ENCODE peak calls at places on chromosomes 6 and 20, in seven cellular contexts. O is globus pallidus; W is NCI-H1417 treated with DMSO at 0.1 percent for 48 hours; D is AG04450; L is activated T-helper 1 cell treated with anti-CD3 and anti-CD28 coated beads, Interleukin-12 subunit alpha, Interleukin-12 subunit beta, Interleukin-2, Interleukin-4 antibody, amounts not matched to agents 30 ng/mL and 10 ng/mL and 1 ng/mL, durations not matched to agents 14 hours and 24 hours and 36 hours; U is A549; Q is fibroblast of lung. C is an unnamed sample.

GRCh38 chr20:50546729-50547314 is 36.6 kb downstream of the PTPN1 start:
- DNase-seq in O (peak), W (no peak), D (no peak), L (no peak), U (no peak), Q (no peak), C (no peak)

GRCh38 chr6:1787894-1788293 is 178.2 kb downstream of the FOXC1 start:
- DNase-seq in O (no peak), W (no peak), D (no peak), L (no peak), U (no peak), Q (peak), C (no peak)

GRCh38 chr20:14134004-14134403 is 138.7 kb downstream of the MACROD2 start:
- DNase-seq in O (no peak), W (no peak), D (no peak), L (no peak), U (no peak), Q (no peak), C (no peak)

GRCh38 chr6:109202409-109203264 is 107.3 kb downstream of the CEP57L1 start:
- DNase-seq in O (no peak), W (no peak), D (no peak), L (no peak), U (no peak), Q (no peak), C (no peak)

GRCh38 chr20:50577175-50578018 is 67.2 kb downstream of the PTPN1 start:
- DNase-seq in O (no peak), W (no peak), D (no peak), L (no peak), U (no peak), Q (no peak), C (peak)

GRCh38 chr20:43925215-43925614 is 10.6 kb downstream of the TOX2 start:
- DNase-seq in O (no peak), W (no peak), D (no peak), L (no peak), U (no peak), Q (no peak), C (no peak)

GRCh38 chr20:43323592-43323991 is 133.9 kb upstream of the PTPRT start:
- DNase-seq in O (no peak), W (no peak), D (no peak), L (no peak), U (no peak), Q (no peak), C (no peak)

GRCh38 chr20:4026093-4026601 is 10.8 kb upstream of the RNF24 start:
- DNase-seq in O (no peak), W (no peak), D (peak), L (no peak), U (peak), Q (peak), C (no peak)

GRCh38 chr6:159646136-159646535 is 46.9 kb downstream of the SOD2 start:
- DNase-seq in O (no peak), W (no peak), D (no peak), L (no peak), U (no peak), Q (no peak), C (no peak)

GRCh38 chr20:35005463-35005961 is 49.8 kb downstream of the MYH7B start:
- DNase-seq in O (no peak), W (no peak), D (no peak), L (no peak), U (no peak), Q (no peak), C (no peak)

GRCh38 chr6:84521419-84522001 is 242.9 kb downstream of the TBX18 start:
- DNase-seq in O (no peak), W (no peak), D (no peak), L (no peak), U (no peak), Q (peak), C (no peak)

GRCh38 chr20:59365611-59366284 is 65.3 kb downstream of the EDN3 start:
- DNase-seq in O (no peak), W (peak), D (no peak), L (no peak), U (no peak), Q (no peak), C (no peak)

GRCh38 chr20:36572701-36573102 is 695 bp upstream of the TGIF2 start:
- DNase-seq in O (no peak), W (no peak), D (no peak), L (peak), U (no peak), Q (peak), C (no peak)

GRCh38 chr6:112691289-112691688 is 344.2 kb downstream of the RFPL4B start:
- DNase-seq in O (no peak), W (no peak), D (peak), L (no peak), U (peak), Q (peak), C (no peak)

GRCh38 chr6:91718198-91718597 is 1131.3 kb upstream of the MAP3K7 start:
- DNase-seq in O (no peak), W (no peak), D (no peak), L (no peak), U (no peak), Q (no peak), C (no peak)

GRCh38 chr6:44100088-44100550 is 27.1 kb downstream of the MRPL14 start:
- DNase-seq in O (no peak), W (no peak), D (no peak), L (no peak), U (peak), Q (peak), C (no peak)

GRCh38 chr6:1070085-1070521 is 241.8 kb upstream of the FOXQ1 start:
- DNase-seq in O (no peak), W (no peak), D (no peak), L (no peak), U (no peak), Q (no peak), C (no peak)

GRCh38 chr6:2622683-2623082 is 128.0 kb downstream of the MYLK4 start:
- DNase-seq in O (no peak), W (no peak), D (no peak), L (no peak), U (no peak), Q (no peak), C (no peak)

GRCh38 chr20:9119776-9120175 is 50.9 kb downstream of the PLCB4 start:
- DNase-seq in O (peak), W (no peak), D (no peak), L (no peak), U (no peak), Q (peak), C (peak)

GRCh38 chr20:5691918-5692618 is 58.1 kb upstream of the SHLD1 start:
- DNase-seq in O (no peak), W (peak), D (no peak), L (no peak), U (no peak), Q (no peak), C (no peak)

GRCh38 chr6:136426627-136427377 is 123.4 kb downstream of the MAP7 start:
- DNase-seq in O (no peak), W (no peak), D (no peak), L (no peak), U (no peak), Q (no peak), C (no peak)

GRCh38 chr6:162750776-162751175 is 23.0 kb downstream of the PACRG start:
- DNase-seq in O (no peak), W (no peak), D (no peak), L (no peak), U (no peak), Q (peak), C (no peak)

GRCh38 chr20:62203378-62204030 is 16.6 kb downstream of the HRH3 start:
- DNase-seq in O (no peak), W (no peak), D (no peak), L (no peak), U (no peak), Q (no peak), C (no peak)

GRCh38 chr20:35146299-35146921 is 726 bp downstream of the EDEM2 start:
- DNase-seq in O (no peak), W (no peak), D (no peak), L (no peak), U (peak), Q (no peak), C (peak)

GRCh38 chr6:161011509-161012480 is 20.2 kb downstream of the MAP3K4 start:
- DNase-seq in O (no peak), W (no peak), D (no peak), L (no peak), U (no peak), Q (peak), C (no peak)

GRCh38 chr6:14197118-14197517 is 79.5 kb downstream of the CD83 start:
- DNase-seq in O (no peak), W (no peak), D (no peak), L (no peak), U (no peak), Q (no peak), C (no peak)

GRCh38 chr6:147660334-147661311 is 152.1 kb downstream of the SAMD5 start:
- DNase-seq in O (no peak), W (no peak), D (no peak), L (no peak), U (no peak), Q (no peak), C (no peak)

GRCh38 chr6:6224933-6225486 is 95.5 kb downstream of the F13A1 start:
- DNase-seq in O (no peak), W (no peak), D (no peak), L (no peak), U (no peak), Q (no peak), C (no peak)

GRCh38 chr6:147508871-147509608 is 550 bp downstream of the SAMD5 start:
- DNase-seq in O (no peak), W (no peak), D (no peak), L (no peak), U (peak), Q (no peak), C (no peak)

C was measured in gastrocnemius medialis.